ENCODE peak calls at places on chromosome 22, in six cellular contexts. T, K, G, H, O and D are unnamed samples. For H3K27me3 and H3K9me3, the result is how much of the 10 kb centered on the place peaks cover.

GRCh38 chr22:41636467-41636866 is 15.4 kb downstream of the XRCC6 start:
- DNase-seq in T (no peak), K (no peak), G (no peak), H (peak), O (no peak), D (no peak)

GRCh38 chr22:36796629-36797175 is 20.1 kb downstream of the PVALB start:
- DNase-seq in T (no peak), K (no peak), G (no peak), H (no peak), O (peak), D (no peak)

GRCh38 chr22:37303821-37304274 is 21.5 kb downstream of the CYTH4 start:
- DNase-seq in T (no peak), K (no peak), G (peak), H (peak), O (no peak), D (no peak)

GRCh38 chr22:45537734-45538181 is 35.1 kb downstream of the FBLN1 start:
- DNase-seq in T (peak), K (peak), G (peak), H (peak), O (no peak), D (no peak)

GRCh38 chr22:28208036-28208435 is 289.0 kb upstream of the PITPNB start:
- DNase-seq in T (no peak), K (no peak), G (no peak), H (no peak), O (no peak), D (no peak)

GRCh38 chr22:44372611-44373010 is 59.9 kb upstream of the SHISAL1 start:
- DNase-seq in T (no peak), K (peak), G (no peak), H (no peak), O (no peak), D (no peak)

GRCh38 chr22:44665115-44665514 is 36.9 kb upstream of the PRR5 start:
- DNase-seq in T (peak), K (no peak), G (no peak), H (no peak), O (no peak), D (no peak)

GRCh38 chr22:44632823-44633478 is 69.1 kb upstream of the PRR5 start:
- DNase-seq in T (no peak), K (no peak), G (no peak), H (no peak), O (no peak), D (no peak)

GRCh38 chr22:40603088-40603605 is 33.4 kb downstream of the MRTFA start:
- DNase-seq in T (no peak), K (no peak), G (peak), H (no peak), O (no peak), D (no peak)

GRCh38 chr22:19970479-19971275 is 29.1 kb upstream of the TXNRD2 start:
- DNase-seq in T (peak), K (peak), G (peak), H (no peak), O (peak), D (peak)

GRCh38 chr22:20992456-20993303 is 9.2 kb downstream of the THAP7 start:
- DNase-seq in T (no peak), K (no peak), G (no peak), H (no peak), O (no peak), D (no peak)

GRCh38 chr22:39959640-39960447 is at the start of gene TMA7B:
- DNase-seq in T (no peak), K (no peak), G (peak), H (no peak), O (peak), D (peak)

GRCh38 chr22:40599731-40600130 is 36.8 kb downstream of the MRTFA start:
- DNase-seq in T (no peak), K (no peak), G (no peak), H (no peak), O (no peak), D (no peak)

GRCh38 chr22:45865561-45866397 is 111.2 kb downstream of the WNT7B start:
- DNase-seq in T (no peak), K (no peak), G (no peak), H (peak), O (peak), D (no peak)

GRCh38 chr22:44127353-44127752 is 53.4 kb upstream of the PARVG start:
- DNase-seq in T (no peak), K (no peak), G (no peak), H (no peak), O (no peak), D (no peak)

GRCh38 chr22:28116261-28116673 is 197.2 kb upstream of the PITPNB start:
- DNase-seq in T (peak), K (peak), G (peak), H (peak), O (no peak), D (no peak)

GRCh38 chr22:35457729-35458546 is 58.0 kb downstream of the MCM5 start:
- DNase-seq in T (no peak), K (no peak), G (no peak), H (no peak), O (no peak), D (no peak)

GRCh38 chr22:36318442-36318841 is 65.5 kb downstream of the APOL1 start:
- DNase-seq in T (no peak), K (no peak), G (no peak), H (no peak), O (no peak), D (no peak)

GRCh38 chr22:42500164-42500835 is 19.3 kb downstream of the RRP7A start:
- DNase-seq in T (peak), K (peak), G (peak), H (peak), O (peak), D (peak)

GRCh38 chr22:27041745-27042144 is 384.4 kb downstream of the MIAT start:
- DNase-seq in T (no peak), K (no peak), G (no peak), H (peak), O (no peak), D (no peak)

GRCh38 chr22:46273432-46274148 is 5.8 kb downstream of the TTC38 start:
- DNase-seq in T (no peak), K (no peak), G (no peak), H (no peak), O (no peak), D (no peak)

DNA sequence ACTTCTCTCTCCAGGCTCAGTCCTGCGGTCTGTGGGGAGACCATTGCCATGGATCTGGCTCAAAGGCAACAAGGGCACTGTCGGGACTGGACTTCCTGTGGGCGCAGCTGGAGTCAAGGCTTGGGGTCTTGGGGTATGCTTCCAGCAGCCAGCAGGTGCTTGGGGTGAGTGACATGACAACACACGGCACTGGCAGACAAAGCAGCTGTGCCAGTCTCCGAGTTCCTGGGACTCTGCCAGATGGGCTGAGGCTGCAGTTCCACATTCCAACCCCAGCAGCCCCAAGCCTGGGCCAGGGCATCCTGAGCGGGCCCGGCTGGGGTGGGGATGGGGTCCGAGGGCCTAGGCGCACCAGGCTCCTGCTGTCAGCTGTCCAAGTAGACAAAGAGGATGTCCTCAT is 12.3 kb downstream of the GUCD1 start:
- DNase-seq in T (no peak), K (no peak), G (no peak), H (no peak), O (no peak), D (no peak)
- TF ChIP-seq CTCF in T (no peak), K (no peak), G (no peak), H (no peak), O (no peak), D (no peak)

GRCh38 chr22:32971252-32971651 is 86.9 kb downstream of the SYN3 start:
- DNase-seq in T (no peak), K (no peak), G (no peak), H (no peak), O (no peak), D (no peak)
- H3K27me3 ChIP-seq in T (under half), K (under half), G (under half), H (under half), O (under half), D (under half)

GRCh38 chr22:49329636-49330035 is 498.0 kb downstream of the BRD1 start:
- DNase-seq in T (no peak), K (no peak), G (no peak), H (peak), O (no peak), D (no peak)
- H3K9me3 ChIP-seq in T (under half), K (under half), G (under half), H (under half), O (under half), D (under half)

GRCh38 chr22:47515384-47516125 is 753.1 kb downstream of the TBC1D22A start:
- DNase-seq in T (no peak), K (no peak), G (no peak), H (no peak), O (no peak), D (no peak)
- TF ChIP-seq CTCF in T (no peak), K (no peak), G (no peak), H (no peak), O (no peak), D (no peak)